ENCODE peak calls at places on chromosomes 7 and 10, in four cellular contexts. One of them, this sample, is unnamed. For H3K4me1, H3K36me3 and H3K9me3, the result is how much of the 10 kb centered on the place peaks cover.

GRCh38 chr10:48195803-48196202 is 78.7 kb downstream of the FRMPD2 start:
- DNase-seq in heart left ventricle: no peak
- DNase-seq in breast epithelium: no peak
- DNase-seq in neuronal stem cell: no peak
- DNase-seq in this sample: no peak

GRCh38 chr10:4780782-4781181 is 45.2 kb upstream of the AKR1E2 start:
- DNase-seq in breast epithelium: no peak
- DNase-seq in heart left ventricle: no peak
- DNase-seq in neuronal stem cell: no peak
- DNase-seq in this sample: peak

GRCh38 chr10:100186253-100186780 is 488 bp upstream of the ERLIN1 start:
- DNase-seq in breast epithelium: no peak
- DNase-seq in heart left ventricle: peak
- DNase-seq in neuronal stem cell: no peak
- DNase-seq in this sample: peak

GRCh38 chr7:17845197-17845547 is 95.1 kb downstream of the SNX13 start:
- DNase-seq in neuronal stem cell: no peak
- DNase-seq in heart left ventricle: no peak
- DNase-seq in breast epithelium: no peak
- DNase-seq in this sample: no peak

GRCh38 chr7:42161723-42162122 is 75.3 kb downstream of the GLI3 start:
- DNase-seq in heart left ventricle: no peak
- DNase-seq in breast epithelium: no peak
- DNase-seq in neuronal stem cell: no peak
- DNase-seq in this sample: no peak

GRCh38 chr7:101205901-101206664 is 5.2 kb upstream of the MOGAT3 start:
- DNase-seq in heart left ventricle: no peak
- DNase-seq in neuronal stem cell: no peak
- DNase-seq in breast epithelium: no peak
- DNase-seq in this sample: no peak

GRCh38 chr7:134328900-134329299 is 12.2 kb upstream of the SLC35B4 start:
- DNase-seq in breast epithelium: no peak
- DNase-seq in heart left ventricle: no peak
- DNase-seq in neuronal stem cell: no peak
- DNase-seq in this sample: no peak

GRCh38 chr7:109873296-109873695 is 1217.6 kb upstream of the LRRN3 start:
- DNase-seq in breast epithelium: peak
- DNase-seq in heart left ventricle: peak
- DNase-seq in neuronal stem cell: no peak
- DNase-seq in this sample: no peak

GRCh38 chr7:139431459-139431858 is 52.0 kb downstream of the KLRG2 start:
- DNase-seq in breast epithelium: no peak
- DNase-seq in neuronal stem cell: no peak
- DNase-seq in heart left ventricle: no peak
- DNase-seq in this sample: no peak

GRCh38 chr7:129308047-129308446 is 83.2 kb downstream of the AHCYL2 start:
- DNase-seq in breast epithelium: no peak
- DNase-seq in neuronal stem cell: no peak
- DNase-seq in heart left ventricle: peak
- DNase-seq in this sample: no peak

GRCh38 chr10:91579351-91579985 is 53.4 kb downstream of the PPP1R3C start:
- DNase-seq in breast epithelium: no peak
- DNase-seq in neuronal stem cell: no peak
- DNase-seq in heart left ventricle: no peak
- DNase-seq in this sample: no peak

GRCh38 chr10:6202098-6202683 is 541 bp upstream of the PFKFB3 start:
- DNase-seq in neuronal stem cell: peak
- DNase-seq in breast epithelium: no peak
- DNase-seq in heart left ventricle: no peak
- DNase-seq in this sample: peak

GRCh38 chr10:15311885-15312280 is 59.2 kb downstream of the FAM171A1 start:
- DNase-seq in neuronal stem cell: no peak
- DNase-seq in heart left ventricle: no peak
- DNase-seq in breast epithelium: no peak
- DNase-seq in this sample: no peak

GRCh38 chr7:91892821-91893340 is 12.4 kb upstream of the MTERF1 start:
- DNase-seq in heart left ventricle: no peak
- DNase-seq in breast epithelium: no peak
- DNase-seq in neuronal stem cell: peak
- DNase-seq in this sample: peak

GRCh38 chr10:34380816-34381215 is 434.3 kb downstream of the PARD3 start:
- DNase-seq in breast epithelium: no peak
- DNase-seq in neuronal stem cell: no peak
- DNase-seq in heart left ventricle: no peak
- DNase-seq in this sample: no peak

GRCh38 chr10:78578929-78579328 is 489.8 kb upstream of the ZMIZ1 start:
- DNase-seq in breast epithelium: no peak
- DNase-seq in heart left ventricle: no peak
- DNase-seq in neuronal stem cell: no peak
- DNase-seq in this sample: no peak

GRCh38 chr7:120486164-120486563 is 213.2 kb downstream of the KCND2 start:
- DNase-seq in heart left ventricle: no peak
- DNase-seq in breast epithelium: no peak
- DNase-seq in neuronal stem cell: no peak
- DNase-seq in this sample: no peak

GRCh38 chr7:16791895-16792294 is 12.9 kb downstream of the AGR2 start:
- DNase-seq in neuronal stem cell: no peak
- DNase-seq in breast epithelium: no peak
- DNase-seq in heart left ventricle: no peak
- DNase-seq in this sample: no peak

GRCh38 chr7:30412810-30413504 is 65.6 kb downstream of the NOD1 start:
- DNase-seq in heart left ventricle: no peak
- DNase-seq in breast epithelium: no peak
- DNase-seq in neuronal stem cell: peak
- DNase-seq in this sample: peak

GRCh38 chr10:63515002-63515763 is 6.0 kb upstream of the REEP3 start:
- DNase-seq in neuronal stem cell: no peak
- DNase-seq in breast epithelium: no peak
- DNase-seq in heart left ventricle: no peak
- DNase-seq in this sample: no peak

GRCh38 chr10:30510184-30510931 is 76.4 kb downstream of the MAP3K8 start:
- DNase-seq in breast epithelium: no peak
- DNase-seq in neuronal stem cell: no peak
- DNase-seq in heart left ventricle: no peak
- DNase-seq in this sample: no peak

GRCh38 chr7:155665957-155666287 is 21.5 kb downstream of the RBM33 start:
- DNase-seq in neuronal stem cell: no peak
- DNase-seq in breast epithelium: no peak
- DNase-seq in heart left ventricle: no peak
- DNase-seq in this sample: no peak

GRCh38 chr7:77529279-77529678 is 7.8 kb upstream of the PTPN12 start:
- DNase-seq in neuronal stem cell: no peak
- DNase-seq in breast epithelium: no peak
- DNase-seq in heart left ventricle: no peak
- DNase-seq in this sample: no peak

GRCh38 chr7:77525231-77525630 is 11.9 kb upstream of the PTPN12 start:
- DNase-seq in heart left ventricle: no peak
- DNase-seq in neuronal stem cell: no peak
- DNase-seq in breast epithelium: no peak
- DNase-seq in this sample: no peak

GRCh38 chr7:77531038-77531437 is 6.1 kb upstream of the PTPN12 start:
- DNase-seq in heart left ventricle: no peak
- DNase-seq in neuronal stem cell: no peak
- DNase-seq in breast epithelium: no peak
- DNase-seq in this sample: no peak

GRCh38 chr7:77524732-77525131 is 12.4 kb upstream of the PTPN12 start:
- DNase-seq in breast epithelium: no peak
- DNase-seq in heart left ventricle: no peak
- DNase-seq in neuronal stem cell: no peak
- DNase-seq in this sample: no peak

DNA sequence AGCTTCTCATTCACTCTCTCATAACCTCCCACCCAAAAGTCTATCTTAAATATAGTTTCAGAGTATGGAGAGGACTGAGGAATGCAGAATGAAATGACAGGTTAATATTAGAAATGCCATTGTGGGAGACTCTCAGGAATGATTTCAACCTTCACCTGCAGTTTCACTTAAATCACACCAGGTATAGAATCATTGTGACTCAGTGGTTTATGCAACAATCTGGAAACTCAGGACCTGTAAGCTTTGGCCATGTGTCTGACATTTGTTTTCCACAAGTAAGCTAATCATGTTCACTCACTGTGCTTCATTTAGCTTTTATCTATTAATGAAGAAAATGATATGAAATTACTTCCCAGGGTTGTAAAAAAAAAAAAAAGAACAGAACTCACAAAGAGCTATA is 8.7 kb upstream of the PTPN12 start:
- DNase-seq in heart left ventricle: no peak
- DNase-seq in breast epithelium: no peak
- DNase-seq in neuronal stem cell: no peak
- DNase-seq in this sample: no peak
- H3K4me1 ChIP-seq in heart left ventricle: under half
- H3K4me1 ChIP-seq in breast epithelium: under half
- H3K4me1 ChIP-seq in neuronal stem cell: under half
- H3K4me1 ChIP-seq in this sample: under half

GRCh38 chr10:124695259-124695658 is 48.9 kb downstream of the FAM53B start:
- DNase-seq in breast epithelium: no peak
- DNase-seq in neuronal stem cell: no peak
- DNase-seq in heart left ventricle: no peak
- DNase-seq in this sample: no peak
- H3K36me3 ChIP-seq in breast epithelium: under half
- H3K36me3 ChIP-seq in neuronal stem cell: under half
- H3K36me3 ChIP-seq in heart left ventricle: under half
- H3K36me3 ChIP-seq in this sample: under half

DNA sequence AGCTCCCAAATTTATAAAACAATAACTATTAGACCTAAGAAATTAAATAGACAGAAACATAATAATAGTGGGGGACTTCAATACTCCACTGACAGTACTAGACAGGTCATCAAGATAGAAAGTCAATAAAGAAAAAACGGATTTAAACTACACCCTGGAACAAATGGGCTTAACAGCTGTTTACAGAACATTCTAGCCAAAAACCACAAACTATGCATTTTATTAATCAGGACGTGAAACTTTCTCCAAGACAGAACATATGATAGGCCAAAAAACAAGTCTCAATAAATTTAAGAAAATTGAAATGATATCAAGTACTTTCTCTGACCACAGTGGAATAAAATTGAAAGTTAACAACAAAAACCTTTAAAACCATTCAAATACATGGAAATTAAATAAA is 46.4 kb downstream of the ZNF680 start:
- DNase-seq in heart left ventricle: no peak
- DNase-seq in neuronal stem cell: no peak
- DNase-seq in breast epithelium: no peak
- DNase-seq in this sample: no peak
- H3K9me3 ChIP-seq in heart left ventricle: half or more
- H3K9me3 ChIP-seq in neuronal stem cell: half or more
- H3K9me3 ChIP-seq in breast epithelium: under half
- H3K9me3 ChIP-seq in this sample: under half

GRCh38 chr10:32318476-32318896 is 28.5 kb downstream of the EPC1 start:
- DNase-seq in breast epithelium: no peak
- DNase-seq in heart left ventricle: no peak
- DNase-seq in neuronal stem cell: no peak
- DNase-seq in this sample: no peak

GRCh38 chr10:32317795-32318194 is 29.2 kb downstream of the EPC1 start:
- DNase-seq in neuronal stem cell: no peak
- DNase-seq in heart left ventricle: no peak
- DNase-seq in breast epithelium: no peak
- DNase-seq in this sample: no peak

GRCh38 chr10:32315426-32315825 is 31.5 kb downstream of the EPC1 start:
- DNase-seq in breast epithelium: no peak
- DNase-seq in heart left ventricle: no peak
- DNase-seq in neuronal stem cell: no peak
- DNase-seq in this sample: no peak

GRCh38 chr10:32314588-32314987 is 32.4 kb downstream of the EPC1 start:
- DNase-seq in heart left ventricle: no peak
- DNase-seq in neuronal stem cell: no peak
- DNase-seq in breast epithelium: no peak
- DNase-seq in this sample: no peak
- H3K4me1 ChIP-seq in heart left ventricle: under half
- H3K4me1 ChIP-seq in neuronal stem cell: under half
- H3K4me1 ChIP-seq in breast epithelium: under half
- H3K4me1 ChIP-seq in this sample: under half